ENCODE peak calls at places on chromosomes 1 and 21, in ten cellular contexts. I, L, A, P, Z, R, K, E, J and V are unnamed samples.

GRCh38 chr1:165562576-165562975 is 18.8 kb downstream of the LRRC52 start:
- DNase-seq in Z (no peak), E (no peak), I (no peak), J (no peak), L (no peak), P (no peak), K (no peak), A (no peak), R (peak; percentile 37), V (peak; percentile 30)

GRCh38 chr1:165542647-165543046 is 1.2 kb upstream of the LRRC52 start:
- DNase-seq in L (no peak), R (no peak), Z (no peak), P (no peak), A (no peak), I (no peak), E (no peak), K (no peak), J (no peak), V (no peak)

GRCh38 chr1:203342192-203342940 is 8.6 kb downstream of the FMOD start:
- DNase-seq in K (peak; percentile 68), J (peak; percentile 79), R (peak; percentile 61), Z (peak; percentile 77), L (peak; percentile 77), P (peak; percentile 70), I (peak; percentile 77), A (peak; percentile 36), E (peak; percentile 61), V (peak; percentile 25)

GRCh38 chr1:22883406-22883805 is 89.3 kb downstream of the LACTBL1 start:
- DNase-seq in E (no peak), A (no peak), J (no peak), R (no peak), P (no peak), K (no peak), Z (no peak), I (no peak), L (no peak), V (no peak)

GRCh38 chr1:119829636-119830035 is 18.4 kb upstream of the REG4 start:
- DNase-seq in J (no peak), K (no peak), E (no peak), L (no peak), Z (no peak), R (no peak), P (no peak), I (no peak), A (no peak), V (no peak)

GRCh38 chr21:25809013-25809412 is 74.2 kb downstream of the GABPA start:
- DNase-seq in K (no peak), L (no peak), Z (no peak), I (no peak), P (no peak), R (peak; percentile 36), E (no peak), A (peak; percentile 81), J (no peak), V (peak; percentile 27)

GRCh38 chr21:44500111-44500510 is 39.9 kb downstream of the KRTAP10-1 start:
- DNase-seq in E (no peak), L (no peak), R (no peak), A (no peak), Z (no peak), P (no peak), K (no peak), J (no peak), I (no peak), V (no peak)

GRCh38 chr1:73914994-73915393 is 283.0 kb downstream of the LRRIQ3 start:
- DNase-seq in E (no peak), I (no peak), P (no peak), J (peak; percentile 60), K (no peak), Z (no peak), A (no peak), R (no peak), L (no peak), V (no peak)

GRCh38 chr1:39632491-39633417 is 6.7 kb downstream of the HEYL start:
- DNase-seq in L (peak; percentile 80), Z (peak; percentile 63), A (no peak), E (peak; percentile 86), P (no peak), J (peak; percentile 90), R (peak; percentile 83), I (peak; percentile 29), K (peak; percentile 86), V (no peak)

GRCh38 chr1:185317886-185318310 is 855 bp upstream of the IVNS1ABP start:
- DNase-seq in K (peak; percentile 34), P (peak; percentile 63), J (no peak), A (peak; percentile 77), I (peak; percentile 47), R (peak; percentile 64), L (peak; percentile 65), E (peak; percentile 66), Z (peak; percentile 56), V (peak; percentile 27)

GRCh38 chr1:181131255-181131901 is 42.9 kb downstream of the IER5 start:
- DNase-seq in I (no peak), L (no peak), R (no peak), P (no peak), Z (no peak), A (no peak), E (no peak), K (no peak), J (no peak), V (no peak)

DNA sequence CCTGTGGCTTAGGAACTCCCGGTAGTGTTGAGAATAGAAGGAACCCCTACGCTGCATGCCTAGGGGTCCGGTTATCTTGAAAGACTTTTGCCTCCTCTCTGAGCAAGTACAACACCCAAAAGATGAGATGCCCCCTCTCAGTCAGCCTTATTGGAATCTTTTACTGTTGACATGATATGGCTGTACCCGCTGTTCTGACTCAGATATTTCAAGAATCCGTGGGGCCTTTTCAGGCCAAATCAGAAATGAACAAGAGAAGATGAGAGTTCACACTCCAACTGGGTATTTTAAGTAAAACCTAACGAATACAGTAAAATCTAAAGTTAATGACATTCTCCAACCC is 164.2 kb downstream of the PPIAL4G start:
- DNase-seq in E (no peak), I (no peak), L (no peak), A (no peak), P (no peak), R (no peak), K (no peak), Z (no peak), J (no peak), V (no peak)
- H3K4me3 ChIP-seq in E (no peak overlapping the region), I (no peak overlapping the region), L (peak overlapping the region; percentile 17), A (no peak overlapping the region), P (no peak overlapping the region), R (no peak overlapping the region), K (no peak overlapping the region), Z (no peak overlapping the region), J (peak overlapping the region; percentile 33), V (peak overlapping the region; percentile 6)

DNA sequence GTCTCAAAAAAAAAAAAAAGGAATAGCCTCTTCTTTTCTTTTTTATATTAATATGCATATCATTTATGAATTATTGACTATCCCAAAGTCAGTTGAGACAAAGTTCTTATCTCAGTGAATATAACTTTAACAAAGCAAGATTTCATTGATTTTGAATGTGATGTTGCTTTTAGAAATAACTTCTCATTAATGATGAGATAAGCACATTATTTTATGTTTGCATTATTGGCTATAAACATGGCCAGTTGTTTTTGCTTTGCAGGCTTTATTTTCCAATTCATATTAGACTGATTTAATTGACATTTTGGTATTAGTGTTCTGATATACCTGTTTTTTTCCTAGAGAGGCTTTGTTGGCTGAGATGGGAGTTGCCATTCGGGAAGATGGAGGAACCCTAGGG is 81.3 kb downstream of the KIF1B start:
- DNase-seq in L (no peak), E (no peak), A (no peak), I (no peak), K (no peak), R (no peak), J (no peak), P (no peak), Z (no peak), V (no peak)
- H3K36me3 ChIP-seq in L (peaks cover 5% of the 10 kb centered on the region), E (no peaks in the 10 kb centered on the region), A (peaks cover 18% of the 10 kb centered on the region), I (no peaks in the 10 kb centered on the region), K (peaks cover 26% of the 10 kb centered on the region), R (peaks cover 59% of the 10 kb centered on the region), J (peaks cover 25% of the 10 kb centered on the region), P (no peaks in the 10 kb centered on the region), Z (no peaks in the 10 kb centered on the region), V (peaks cover 73% of the 10 kb centered on the region)

DNA sequence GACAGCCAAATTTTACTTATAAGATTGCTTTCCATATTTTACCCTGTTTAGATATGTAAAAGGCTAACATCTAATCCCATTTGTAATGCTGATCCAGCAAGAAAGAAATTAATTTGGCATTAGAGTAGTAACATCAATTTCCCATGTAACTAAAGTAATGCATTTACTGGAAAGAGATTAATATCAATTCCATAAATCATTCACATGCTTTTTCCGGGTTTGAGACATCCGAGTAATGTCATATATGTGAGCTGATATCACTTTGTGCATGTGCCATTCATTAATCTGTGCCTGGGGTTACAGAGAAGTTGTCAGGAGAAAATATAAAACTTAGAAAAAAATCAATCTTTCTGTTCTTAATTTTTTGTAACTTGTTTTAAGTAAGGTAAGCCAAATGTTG is 206.1 kb downstream of the AGBL4 start:
- DNase-seq in Z (no peak), J (no peak), I (no peak), R (no peak), E (no peak), L (no peak), P (no peak), A (no peak), K (no peak), V (no peak)
- H3K9me3 ChIP-seq in Z (no peaks in the 10 kb centered on the region), J (peaks cover 41% of the 10 kb centered on the region), I (peaks cover 2% of the 10 kb centered on the region), R (peaks cover 6% of the 10 kb centered on the region), E (no peaks in the 10 kb centered on the region), L (no peaks in the 10 kb centered on the region), P (no peaks in the 10 kb centered on the region), A (no peaks in the 10 kb centered on the region), K (no peaks in the 10 kb centered on the region), V (no peaks in the 10 kb centered on the region)

GRCh38 chr1:150765229-150765976 is at the start of gene CTSS:
- DNase-seq in K (no peak), I (no peak), P (no peak), L (no peak), Z (no peak), E (no peak), J (no peak), R (peak; percentile 40), A (no peak), V (no peak)
- H3K4me3 ChIP-seq in K (peak within 1 kb of the TSS; percentile 5), I (peak within 1 kb of the TSS; percentile 45), P (no peak within 1 kb of the TSS), L (peak within 1 kb of the TSS; percentile 27), Z (no peak within 1 kb of the TSS), E (no peak within 1 kb of the TSS), J (no peak within 1 kb of the TSS), R (peak within 1 kb of the TSS; percentile 52), A (no peak within 1 kb of the TSS), V (peak within 1 kb of the TSS; percentile 22)

GRCh38 chr1:151051356-151052009 is 3.9 kb downstream of the C1orf56 start:
- DNase-seq in P (no peak), I (no peak), E (no peak), Z (no peak), A (no peak), J (no peak), K (no peak), R (no peak), L (no peak), V (no peak)
- H3K36me3 ChIP-seq in P (peaks cover 11% of the 10 kb centered on the region), I (no peaks in the 10 kb centered on the region), E (no peaks in the 10 kb centered on the region), Z (no peaks in the 10 kb centered on the region), A (peaks cover 44% of the 10 kb centered on the region), J (no peaks in the 10 kb centered on the region), K (peaks cover 36% of the 10 kb centered on the region), R (peaks cover 53% of the 10 kb centered on the region), L (peaks cover 35% of the 10 kb centered on the region), V (peaks cover 61% of the 10 kb centered on the region)